ENCODE peak calls at places on chromosomes 7 and 10, in four cellular contexts. P is skeletal muscle cell, Z is RPMI7951, W is kidney glomerular epithelial cell. L is an unnamed sample.
A peak's percentile ranks its signal among the peaks of the same experiment; 100 is the strongest.

GRCh38 chr10:45235823-45236222 is 79.6 kb downstream of the OR13A1 start:
- DNase-seq in Z (peak; percentile 57), W (no peak), P (no peak), L (no peak)

GRCh38 chr7:55369427-55369826 is 4.3 kb downstream of the LANCL2 start:
- DNase-seq in P (peak; percentile 70), Z (peak; percentile 91), W (peak; percentile 21), L (no peak)

GRCh38 chr10:12299222-12299973 is 49.9 kb upstream of the CAMK1D start:
- DNase-seq in P (no peak), Z (no peak), W (no peak), L (no peak)

GRCh38 chr10:34360984-34361383 is 454.1 kb downstream of the PARD3 start:
- DNase-seq in W (no peak), Z (no peak), P (no peak), L (no peak)

GRCh38 chr10:77641788-77642397 is 4.3 kb upstream of the KCNMA1 start:
- DNase-seq in W (peak; percentile 72), P (peak; percentile 42), Z (peak; percentile 73), L (peak; percentile 59)

GRCh38 chr7:8430643-8431042 is 2.8 kb upstream of the NXPH1 start:
- DNase-seq in P (no peak), Z (no peak), W (no peak), L (no peak)

GRCh38 chr10:15540729-15541128 is 169.6 kb upstream of the FAM171A1 start:
- DNase-seq in P (no peak), Z (peak; percentile 50), W (no peak), L (no peak)

GRCh38 chr7:47771990-47772360 is 176.3 kb downstream of the PKD1L1 start:
- DNase-seq in W (no peak), Z (no peak), P (no peak), L (no peak)

GRCh38 chr7:5217851-5218331 is 27.9 kb downstream of the WIPI2 start:
- DNase-seq in Z (no peak), P (no peak), W (no peak), L (no peak)

GRCh38 chr10:70773965-70774809 is 11.0 kb downstream of the TBATA start:
- DNase-seq in P (no peak), Z (no peak), W (no peak), L (no peak)

GRCh38 chr7:72493850-72494661 is 81.9 kb upstream of the CALN1 start:
- DNase-seq in W (peak; percentile 3), P (peak; percentile 1), Z (peak; percentile 13), L (peak; percentile 62)